ENCODE peak calls at places on chromosomes 13 and 19, in five cellular contexts. G is sigmoid colon, L is transverse colon, I is IMR-90, P is uterus. J is an unnamed sample.
A peak's percentile ranks its signal among the peaks of the same experiment; 100 is the strongest.

GRCh38 chr13:60013166-60013565 is 150.6 kb downstream of the DIAPH3 start:
- DNase-seq in G (no peak), L (no peak), I (no peak), P (no peak), J (no peak)

GRCh38 chr13:55517312-55517711 is 1623.4 kb upstream of the PRR20A start:
- DNase-seq in G (no peak), L (no peak), I (no peak), P (no peak), J (no peak)

GRCh38 chr13:112702983-112703379 is 13.1 kb downstream of the ATP11A start:
- DNase-seq in G (peak; percentile 25), L (peak; percentile 3), I (no peak), P (no peak), J (no peak)

GRCh38 chr13:29749401-29750177 is 100.8 kb downstream of the UBL3 start:
- DNase-seq in G (no peak), L (no peak), I (peak; percentile 84), P (no peak), J (no peak)

GRCh38 chr13:36680918-36681317 is 7.1 kb downstream of the SERTM1 start:
- DNase-seq in G (peak; percentile 66), L (no peak), I (no peak), P (peak; percentile 76), J (no peak)

GRCh38 chr13:24134772-24135171 is 25.7 kb upstream of the SPATA13 start:
- DNase-seq in G (no peak), L (no peak), I (no peak), P (no peak), J (no peak)

GRCh38 chr19:48623556-48624066 is 4.3 kb downstream of the SPHK2 start:
- DNase-seq in G (no peak), L (no peak), I (no peak), P (no peak), J (no peak)

GRCh38 chr13:84400711-84401110 is 518.4 kb upstream of the SLITRK1 start:
- DNase-seq in G (no peak), L (no peak), I (peak; percentile 82), P (no peak), J (no peak)

GRCh38 chr19:4980087-4980486 is 11.2 kb downstream of the KDM4B start:
- DNase-seq in G (no peak), L (no peak), I (no peak), P (no peak), J (no peak)

GRCh38 chr13:100234006-100234405 is 145.1 kb downstream of the PCCA start:
- DNase-seq in G (no peak), L (no peak), I (no peak), P (no peak), J (no peak)

GRCh38 chr13:95323930-95324662 is 22.8 kb upstream of the ABCC4 start:
- DNase-seq in G (no peak), L (no peak), I (no peak), P (no peak), J (no peak)

GRCh38 chr19:752652-753517 is 2.0 kb downstream of the MISP start:
- DNase-seq in G (peak; percentile 82), L (peak; percentile 95), I (peak; percentile 90), P (no peak), J (no peak)

GRCh38 chr19:18340237-18340989 is at the start of gene PGPEP1:
- DNase-seq in G (peak; percentile 80), L (peak; percentile 83), I (peak; percentile 41), P (peak; percentile 52), J (peak; percentile 87)

GRCh38 chr19:2101417-2102335 is 5.0 kb downstream of the IZUMO4 start:
- DNase-seq in G (no peak), L (no peak), I (no peak), P (no peak), J (no peak)

GRCh38 chr19:48511321-48511731 is 309 bp downstream of the LMTK3 start:
- DNase-seq in G (no peak), L (no peak), I (no peak), P (no peak), J (no peak)

GRCh38 chr13:56424246-56424645 is 716.5 kb upstream of the PRR20A start:
- DNase-seq in G (no peak), L (no peak), I (no peak), P (no peak), J (no peak)

GRCh38 chr19:49224856-49225255 is 67.3 kb downstream of the TRPM4 start:
- DNase-seq in G (no peak), L (peak; percentile 77), I (peak; percentile 57), P (no peak), J (no peak)

GRCh38 chr19:15672580-15673175 is at the start of gene CYP4F12:
- DNase-seq in G (peak; percentile 97), L (peak; percentile 96), I (no peak), P (peak; percentile 92), J (no peak)
- TF ChIP-seq POLR2A in G (no peak), L (peak; percentile 85), I (no peak), P (no peak), J (no peak)

GRCh38 chr19:12945479-12946091 is at the start of gene RAD23A:
- DNase-seq in G (peak; percentile 99), L (peak; percentile 99), I (peak; percentile 98), P (peak; percentile 97), J (peak; percentile 89)
- TF ChIP-seq POLR2A in G (peak; percentile 79), L (peak; percentile 91), I (peak; percentile 95), P (peak; percentile 78), J (peak; percentile 97)

GRCh38 chr13:114260818-114261217 is 20.6 kb upstream of the UPF3A start:
- DNase-seq in G (no peak), L (no peak), I (no peak), P (no peak), J (no peak)
- TF ChIP-seq POLR2A in G (no peak), L (no peak), I (no peak), P (no peak), J (no peak)

DNA sequence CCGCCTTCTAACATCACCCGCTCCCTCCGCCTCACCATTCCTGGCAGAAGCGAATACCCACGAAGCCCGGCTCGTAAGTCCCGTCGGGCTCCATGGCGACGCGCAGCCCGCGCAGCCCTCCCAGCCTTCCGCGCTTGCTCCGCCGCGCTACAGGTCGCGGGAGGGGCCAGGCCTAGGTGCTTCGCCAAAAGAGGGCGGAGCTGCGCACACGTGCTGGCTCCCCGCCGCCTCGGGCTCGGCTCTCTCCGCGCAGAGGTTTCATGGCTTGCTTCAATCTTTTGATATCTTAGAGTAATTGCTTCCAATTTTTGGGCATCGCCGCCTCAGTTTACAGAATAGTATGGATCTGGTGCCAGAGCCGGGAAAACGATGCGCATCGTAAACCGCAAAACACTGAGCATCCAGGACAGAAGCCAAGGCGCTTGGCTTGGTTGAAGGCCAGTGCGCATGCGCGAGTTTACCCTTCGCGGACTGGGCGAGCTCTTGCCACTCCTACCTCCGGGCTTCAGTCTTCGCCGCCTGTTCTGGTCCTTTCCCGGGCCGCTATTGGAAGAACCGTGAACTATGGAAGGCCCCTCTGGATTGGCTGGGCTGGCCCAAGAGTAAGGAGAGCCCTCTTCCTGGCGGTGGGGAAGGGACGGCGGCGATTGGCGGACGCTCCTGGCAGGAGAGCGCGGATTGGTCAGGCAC is at the start of gene POLR2I:
- DNase-seq in G (peak; percentile 100), L (peak; percentile 99), I (peak; percentile 100), P (peak; percentile 100), J (peak; percentile 97)
- TF ChIP-seq POLR2A in G (peak; percentile 67), L (peak; percentile 78), I (peak; percentile 43), P (no peak), J (peak; percentile 76)

GRCh38 chr19:9306443-9306842 is 3.2 kb downstream of the ZNF699 start:
- DNase-seq in G (no peak), L (no peak), I (peak; percentile 76), P (no peak), J (no peak)

GRCh38 chr19:9313756-9314155 is 4.1 kb upstream of the ZNF699 start:
- DNase-seq in G (no peak), L (no peak), I (no peak), P (no peak), J (no peak)

GRCh38 chr19:9309974-9310446 is 372 bp upstream of the ZNF699 start:
- DNase-seq in G (peak; percentile 96), L (peak; percentile 91), I (peak; percentile 84), P (peak; percentile 96), J (peak; percentile 42)

GRCh38 chr19:9308091-9308490 is 1.5 kb downstream of the ZNF699 start:
- DNase-seq in G (no peak), L (no peak), I (no peak), P (no peak), J (no peak)

GRCh38 chr19:9309139-9309973 is at the start of gene ZNF699:
- DNase-seq in G (peak; percentile 99), L (peak; percentile 99), I (peak; percentile 96), P (peak; percentile 99), J (peak; percentile 81)
- TF ChIP-seq POLR2A in G (peak; percentile 33), L (peak; percentile 87), I (peak; percentile 81), P (peak; percentile 67), J (peak; percentile 61)

GRCh38 chr19:33297401-33298145 is 4.8 kb downstream of the CEBPA start:
- DNase-seq in G (peak; percentile 48), L (no peak), I (no peak), P (peak; percentile 4), J (peak; percentile 8)
- TF ChIP-seq POLR2A in G (no peak), L (no peak), I (no peak), P (no peak), J (no peak)

DNA sequence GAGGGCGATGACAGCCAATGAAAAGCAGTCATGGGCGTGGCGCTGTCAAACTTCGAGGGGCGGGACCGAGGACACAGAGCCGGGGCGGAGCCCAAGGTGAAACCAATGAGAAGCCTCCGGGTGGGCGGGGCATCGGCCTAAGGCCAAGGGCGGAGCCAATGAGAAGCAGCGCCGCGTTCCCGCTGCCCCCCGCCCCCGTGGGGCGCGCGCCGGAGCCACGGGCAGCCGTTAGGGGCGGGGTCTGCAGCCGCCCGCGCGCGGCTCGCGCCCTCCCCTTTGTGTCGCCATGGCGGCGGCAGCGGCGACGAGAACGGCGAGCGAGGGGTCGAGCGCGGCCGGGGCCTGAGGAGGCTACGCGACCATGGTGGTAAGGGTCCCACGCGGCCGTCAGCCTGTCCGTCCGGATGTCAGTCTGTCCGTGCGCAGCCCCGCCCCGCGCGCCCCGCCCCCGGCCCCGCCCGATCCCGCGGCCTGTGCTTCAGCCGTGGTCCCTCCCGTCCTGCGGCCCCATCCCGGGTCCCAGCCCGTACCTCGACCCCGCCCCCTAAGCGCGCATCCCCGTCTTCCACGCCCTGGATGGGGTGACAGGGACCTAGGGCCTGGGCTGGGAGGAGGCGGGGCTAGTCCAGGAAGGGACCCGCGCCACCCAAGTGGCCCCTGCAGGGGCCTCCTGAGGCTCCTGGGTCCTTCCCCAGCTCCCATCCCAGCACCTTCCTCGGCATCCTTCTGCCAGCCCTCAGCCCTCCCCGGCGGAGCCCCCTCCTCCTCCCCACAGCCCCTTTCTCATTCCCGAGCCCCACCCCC is at the start of gene ARHGAP33:
- DNase-seq in G (peak; percentile 99), L (peak; percentile 100), I (peak; percentile 92), P (peak; percentile 99), J (peak; percentile 98)
- TF ChIP-seq POLR2A in G (no peak), L (no peak), I (peak; percentile 46), P (no peak), J (peak; percentile 67)